ENCODE peak calls at places on chromosomes 16 and 17, in nine cellular contexts. One of them, this sample, is unnamed.

GRCh38 chr16:24771132-24771778 is 41.8 kb downstream of the TNRC6A start:
- DNase-seq in putamen: no peak
- DNase-seq in aorta: no peak
- DNase-seq in NT2/D1: no peak
- DNase-seq in A549: no peak
- DNase-seq in tibial nerve: no peak
- DNase-seq in Ammon's horn: no peak
- DNase-seq in ELR: peak; percentile 49
- DNase-seq in cardiac muscle cell: peak; percentile 30
- DNase-seq in this sample: no peak

GRCh38 chr17:45985447-45985846 is 13.6 kb upstream of the STH start:
- DNase-seq in putamen: no peak
- DNase-seq in aorta: peak; percentile 14
- DNase-seq in NT2/D1: no peak
- DNase-seq in A549: no peak
- DNase-seq in tibial nerve: no peak
- DNase-seq in Ammon's horn: no peak
- DNase-seq in ELR: no peak
- DNase-seq in cardiac muscle cell: no peak
- DNase-seq in this sample: no peak

GRCh38 chr16:56600398-56600999 is 7.9 kb upstream of the MT2A start:
- DNase-seq in putamen: no peak
- DNase-seq in aorta: no peak
- DNase-seq in NT2/D1: no peak
- DNase-seq in A549: peak; percentile 87
- DNase-seq in tibial nerve: no peak
- DNase-seq in Ammon's horn: peak; percentile 86
- DNase-seq in ELR: peak; percentile 85
- DNase-seq in cardiac muscle cell: peak; percentile 65
- DNase-seq in this sample: peak; percentile 66

GRCh38 chr17:33121756-33122155 is 130.1 kb downstream of the SPACA3 start:
- DNase-seq in putamen: no peak
- DNase-seq in aorta: no peak
- DNase-seq in NT2/D1: no peak
- DNase-seq in A549: no peak
- DNase-seq in tibial nerve: no peak
- DNase-seq in Ammon's horn: no peak
- DNase-seq in ELR: no peak
- DNase-seq in cardiac muscle cell: no peak
- DNase-seq in this sample: no peak

GRCh38 chr17:77429985-77430752 is 289.4 kb downstream of the SEC14L1 start:
- DNase-seq in putamen: no peak
- DNase-seq in aorta: peak; percentile 97
- DNase-seq in NT2/D1: peak; percentile 73
- DNase-seq in A549: peak; percentile 84
- DNase-seq in tibial nerve: peak; percentile 90
- DNase-seq in Ammon's horn: peak; percentile 84
- DNase-seq in ELR: peak; percentile 100
- DNase-seq in cardiac muscle cell: peak; percentile 98
- DNase-seq in this sample: peak; percentile 79

GRCh38 chr16:12661656-12662172 is 142.0 kb downstream of the CPPED1 start:
- DNase-seq in putamen: no peak
- DNase-seq in aorta: no peak
- DNase-seq in NT2/D1: peak; percentile 78
- DNase-seq in A549: no peak
- DNase-seq in tibial nerve: no peak
- DNase-seq in Ammon's horn: no peak
- DNase-seq in ELR: peak; percentile 39
- DNase-seq in cardiac muscle cell: peak; percentile 21
- DNase-seq in this sample: no peak

GRCh38 chr17:58576679-58577367 is 62.4 kb upstream of the MTMR4 start:
- DNase-seq in putamen: no peak
- DNase-seq in aorta: no peak
- DNase-seq in NT2/D1: no peak
- DNase-seq in A549: no peak
- DNase-seq in tibial nerve: no peak
- DNase-seq in Ammon's horn: no peak
- DNase-seq in ELR: peak; percentile 43
- DNase-seq in cardiac muscle cell: no peak
- DNase-seq in this sample: no peak

GRCh38 chr16:16096161-16096857 is 127.0 kb downstream of the ABCC6 start:
- DNase-seq in putamen: no peak
- DNase-seq in aorta: peak; percentile 87
- DNase-seq in NT2/D1: no peak
- DNase-seq in A549: peak; percentile 40
- DNase-seq in tibial nerve: no peak
- DNase-seq in Ammon's horn: no peak
- DNase-seq in ELR: peak; percentile 15
- DNase-seq in cardiac muscle cell: peak; percentile 74
- DNase-seq in this sample: no peak

GRCh38 chr16:85413713-85414663 is 199.1 kb upstream of the GSE1 start:
- DNase-seq in putamen: no peak
- DNase-seq in aorta: no peak
- DNase-seq in NT2/D1: no peak
- DNase-seq in A549: no peak
- DNase-seq in tibial nerve: no peak
- DNase-seq in Ammon's horn: no peak
- DNase-seq in ELR: no peak
- DNase-seq in cardiac muscle cell: no peak
- DNase-seq in this sample: no peak

GRCh38 chr17:28599311-28600184 is 723 bp upstream of the SPAG5 start:
- DNase-seq in putamen: no peak
- DNase-seq in aorta: peak; percentile 93
- DNase-seq in NT2/D1: no peak
- DNase-seq in A549: peak; percentile 72
- DNase-seq in tibial nerve: peak; percentile 23
- DNase-seq in Ammon's horn: peak; percentile 79
- DNase-seq in ELR: peak; percentile 97
- DNase-seq in cardiac muscle cell: peak; percentile 84
- DNase-seq in this sample: peak; percentile 24

GRCh38 chr17:7295230-7296180 is 1.1 kb upstream of the YBX2 start:
- DNase-seq in putamen: no peak
- DNase-seq in aorta: no peak
- DNase-seq in NT2/D1: no peak
- DNase-seq in A549: no peak
- DNase-seq in tibial nerve: no peak
- DNase-seq in Ammon's horn: no peak
- DNase-seq in ELR: no peak
- DNase-seq in cardiac muscle cell: no peak
- DNase-seq in this sample: no peak

GRCh38 chr17:76240461-76241204 is at the start of gene RNF157:
- DNase-seq in putamen: peak; percentile 81
- DNase-seq in aorta: peak; percentile 85
- DNase-seq in NT2/D1: peak; percentile 49
- DNase-seq in A549: peak; percentile 81
- DNase-seq in tibial nerve: no peak
- DNase-seq in Ammon's horn: peak; percentile 76
- DNase-seq in ELR: peak; percentile 56
- DNase-seq in cardiac muscle cell: peak; percentile 56
- DNase-seq in this sample: peak; percentile 77

GRCh38 chr17:50692448-50693040 is 15.2 kb downstream of the ANKRD40 start:
- DNase-seq in putamen: no peak
- DNase-seq in aorta: no peak
- DNase-seq in NT2/D1: no peak
- DNase-seq in A549: no peak
- DNase-seq in tibial nerve: no peak
- DNase-seq in Ammon's horn: no peak
- DNase-seq in ELR: no peak
- DNase-seq in cardiac muscle cell: no peak
- DNase-seq in this sample: no peak

GRCh38 chr17:45225964-45226530 is 4.4 kb downstream of the FMNL1 start:
- DNase-seq in putamen: peak; percentile 44
- DNase-seq in aorta: peak; percentile 86
- DNase-seq in NT2/D1: no peak
- DNase-seq in A549: no peak
- DNase-seq in tibial nerve: peak; percentile 38
- DNase-seq in Ammon's horn: peak; percentile 83
- DNase-seq in ELR: peak; percentile 65
- DNase-seq in cardiac muscle cell: no peak
- DNase-seq in this sample: peak; percentile 67

GRCh38 chr17:4712526-4712925 is 2.1 kb downstream of the ARRB2 start:
- DNase-seq in putamen: no peak
- DNase-seq in aorta: peak; percentile 17
- DNase-seq in NT2/D1: no peak
- DNase-seq in A549: no peak
- DNase-seq in tibial nerve: no peak
- DNase-seq in Ammon's horn: no peak
- DNase-seq in ELR: no peak
- DNase-seq in cardiac muscle cell: no peak
- DNase-seq in this sample: no peak

GRCh38 chr17:66580601-66581385 is 254.1 kb upstream of the CACNG5 start:
- DNase-seq in putamen: no peak
- DNase-seq in aorta: no peak
- DNase-seq in NT2/D1: no peak
- DNase-seq in A549: no peak
- DNase-seq in tibial nerve: no peak
- DNase-seq in Ammon's horn: no peak
- DNase-seq in ELR: peak; percentile 37
- DNase-seq in cardiac muscle cell: peak; percentile 42
- DNase-seq in this sample: no peak

GRCh38 chr16:64590516-64590915 is 531.3 kb downstream of the CDH11 start:
- DNase-seq in putamen: no peak
- DNase-seq in aorta: no peak
- DNase-seq in NT2/D1: no peak
- DNase-seq in A549: no peak
- DNase-seq in tibial nerve: no peak
- DNase-seq in Ammon's horn: no peak
- DNase-seq in ELR: peak; percentile 0
- DNase-seq in cardiac muscle cell: peak; percentile 9
- DNase-seq in this sample: no peak

GRCh38 chr16:16143038-16143763 is 80.1 kb downstream of the ABCC6 start:
- DNase-seq in putamen: no peak
- DNase-seq in aorta: no peak
- DNase-seq in NT2/D1: peak; percentile 32
- DNase-seq in A549: peak; percentile 69
- DNase-seq in tibial nerve: no peak
- DNase-seq in Ammon's horn: no peak
- DNase-seq in ELR: peak; percentile 26
- DNase-seq in cardiac muscle cell: no peak
- DNase-seq in this sample: no peak

GRCh38 chr17:70905796-70906195 is 736.5 kb downstream of the KCNJ2 start:
- DNase-seq in putamen: peak; percentile 1
- DNase-seq in aorta: no peak
- DNase-seq in NT2/D1: no peak
- DNase-seq in A549: no peak
- DNase-seq in tibial nerve: no peak
- DNase-seq in Ammon's horn: peak; percentile 46
- DNase-seq in ELR: peak; percentile 97
- DNase-seq in cardiac muscle cell: peak; percentile 99
- DNase-seq in this sample: peak; percentile 25

GRCh38 chr16:48609453-48610023 is 442 bp downstream of the N4BP1 start:
- DNase-seq in putamen: peak; percentile 31
- DNase-seq in aorta: peak; percentile 90
- DNase-seq in NT2/D1: no peak
- DNase-seq in A549: peak; percentile 48
- DNase-seq in tibial nerve: no peak
- DNase-seq in Ammon's horn: peak; percentile 67
- DNase-seq in ELR: peak; percentile 62
- DNase-seq in cardiac muscle cell: peak; percentile 74
- DNase-seq in this sample: no peak

GRCh38 chr17:39239640-39240314 is 14.0 kb upstream of the STAC2 start:
- DNase-seq in putamen: no peak
- DNase-seq in aorta: peak; percentile 77
- DNase-seq in NT2/D1: no peak
- DNase-seq in A549: peak; percentile 68
- DNase-seq in tibial nerve: no peak
- DNase-seq in Ammon's horn: no peak
- DNase-seq in ELR: peak; percentile 46
- DNase-seq in cardiac muscle cell: no peak
- DNase-seq in this sample: no peak

GRCh38 chr17:77217136-77217535 is 76.4 kb downstream of the SEC14L1 start:
- DNase-seq in putamen: no peak
- DNase-seq in aorta: peak; percentile 48
- DNase-seq in NT2/D1: no peak
- DNase-seq in A549: no peak
- DNase-seq in tibial nerve: no peak
- DNase-seq in Ammon's horn: no peak
- DNase-seq in ELR: no peak
- DNase-seq in cardiac muscle cell: no peak
- DNase-seq in this sample: no peak

GRCh38 chr17:31582151-31582907 is 190.9 kb downstream of the RAB11FIP4 start:
- DNase-seq in putamen: peak; percentile 52
- DNase-seq in aorta: peak; percentile 88
- DNase-seq in NT2/D1: no peak
- DNase-seq in A549: no peak
- DNase-seq in tibial nerve: no peak
- DNase-seq in Ammon's horn: peak; percentile 78
- DNase-seq in ELR: no peak
- DNase-seq in cardiac muscle cell: peak; percentile 77
- DNase-seq in this sample: peak; percentile 66

GRCh38 chr17:2028737-2029136 is 1.2 kb upstream of the DPH1 start:
- DNase-seq in putamen: no peak
- DNase-seq in aorta: no peak
- DNase-seq in NT2/D1: no peak
- DNase-seq in A549: no peak
- DNase-seq in tibial nerve: no peak
- DNase-seq in Ammon's horn: no peak
- DNase-seq in ELR: no peak
- DNase-seq in cardiac muscle cell: no peak
- DNase-seq in this sample: no peak

GRCh38 chr17:21296097-21297025 is 11.8 kb downstream of the MAP2K3 start:
- DNase-seq in putamen: no peak
- DNase-seq in aorta: no peak
- DNase-seq in NT2/D1: no peak
- DNase-seq in A549: no peak
- DNase-seq in tibial nerve: no peak
- DNase-seq in Ammon's horn: peak; percentile 51
- DNase-seq in ELR: no peak
- DNase-seq in cardiac muscle cell: no peak
- DNase-seq in this sample: no peak

GRCh38 chr16:596736-597060 is 6.8 kb downstream of the RAB40C start:
- DNase-seq in putamen: no peak
- DNase-seq in aorta: no peak
- DNase-seq in NT2/D1: no peak
- DNase-seq in A549: no peak
- DNase-seq in tibial nerve: no peak
- DNase-seq in Ammon's horn: no peak
- DNase-seq in ELR: no peak
- DNase-seq in cardiac muscle cell: no peak
- DNase-seq in this sample: no peak

GRCh38 chr16:78388920-78389564 is 289.6 kb downstream of the WWOX start:
- DNase-seq in putamen: no peak
- DNase-seq in aorta: no peak
- DNase-seq in NT2/D1: no peak
- DNase-seq in A549: no peak
- DNase-seq in tibial nerve: no peak
- DNase-seq in Ammon's horn: no peak
- DNase-seq in ELR: no peak
- DNase-seq in cardiac muscle cell: no peak
- DNase-seq in this sample: no peak

GRCh38 chr17:1304522-1304921 is 25.1 kb downstream of the TRARG1 start:
- DNase-seq in putamen: no peak
- DNase-seq in aorta: no peak
- DNase-seq in NT2/D1: no peak
- DNase-seq in A549: no peak
- DNase-seq in tibial nerve: no peak
- DNase-seq in Ammon's horn: no peak
- DNase-seq in ELR: no peak
- DNase-seq in cardiac muscle cell: no peak
- DNase-seq in this sample: no peak

GRCh38 chr17:40582328-40582901 is 17.1 kb upstream of the CCR7 start:
- DNase-seq in putamen: no peak
- DNase-seq in aorta: no peak
- DNase-seq in NT2/D1: no peak
- DNase-seq in A549: no peak
- DNase-seq in tibial nerve: no peak
- DNase-seq in Ammon's horn: no peak
- DNase-seq in ELR: no peak
- DNase-seq in cardiac muscle cell: no peak
- DNase-seq in this sample: no peak

This sample was measured in globus pallidus.